ENCODE peak calls at places on chromosomes 1 and 21, in nine cellular contexts. D is lower lobe of right lung, G is Panc1, W is A549, O is tibial artery, Y is neural progenitor cell, Z is breast epithelium, N is pancreas, Q is brain microvascular endothelial cell. A is an unnamed sample.

GRCh38 chr1:22750671-22751016 is 40.0 kb downstream of the EPHB2 start:
- DNase-seq in Y (no peak), G (no peak), O (no peak), W (peak), Z (no peak), D (no peak), N (no peak), Q (no peak), A (no peak)

GRCh38 chr1:154474802-154475201 is 27.2 kb upstream of the TDRD10 start:
- DNase-seq in W (no peak), N (peak), Z (no peak), Y (no peak), D (peak), Q (peak), G (no peak), O (no peak), A (peak)

GRCh38 chr1:94866178-94866822 is 46.1 kb downstream of the SLC44A3 start:
- DNase-seq in Q (peak), W (no peak), Z (no peak), Y (no peak), N (no peak), D (no peak), O (no peak), G (no peak), A (peak)

GRCh38 chr1:32963746-32964460 is 706 bp downstream of the RNF19B start:
- DNase-seq in N (peak), G (no peak), O (peak), Y (peak), Q (peak), W (peak), D (peak), Z (peak), A (peak)

GRCh38 chr1:39919545-39919944 is 17.8 kb upstream of the MYCL start:
- DNase-seq in Z (no peak), G (peak), D (peak), Y (peak), W (peak), Q (peak), N (no peak), O (no peak), A (peak)

GRCh38 chr1:236282159-236282716 is 480 bp upstream of the ERO1B start:
- DNase-seq in O (no peak), G (no peak), W (no peak), N (no peak), Z (no peak), Y (no peak), D (no peak), Q (peak), A (peak)

GRCh38 chr1:39381839-39382238 is 109.6 kb upstream of the BMP8A start:
- DNase-seq in W (no peak), Z (no peak), N (no peak), O (no peak), Y (no peak), G (no peak), D (no peak), Q (peak), A (no peak)

GRCh38 chr1:30060738-30061137 is 662.6 kb downstream of the MATN1 start:
- DNase-seq in O (peak), Q (no peak), Y (no peak), W (no peak), Z (no peak), D (no peak), G (no peak), N (no peak), A (no peak)

GRCh38 chr1:117565083-117565556 is 40.7 kb upstream of the TENT5C start:
- DNase-seq in W (no peak), Y (no peak), N (no peak), Q (no peak), G (no peak), Z (no peak), D (no peak), O (no peak), A (no peak)

GRCh38 chr1:230509281-230509977 is 83.3 kb upstream of the PGBD5 start:
- DNase-seq in W (no peak), Z (no peak), N (no peak), O (no peak), Y (no peak), Q (peak), G (no peak), D (no peak), A (peak)

GRCh38 chr1:59898927-59899326 is 27.6 kb downstream of the CYP2J2 start:
- DNase-seq in N (no peak), G (no peak), D (no peak), O (no peak), Z (no peak), Y (no peak), Q (no peak), W (no peak), A (no peak)

GRCh38 chr21:16842716-16843115 is 670.1 kb upstream of the CXADR start:
- DNase-seq in W (no peak), Y (no peak), O (no peak), N (no peak), G (no peak), Z (no peak), D (no peak), Q (no peak), A (no peak)

GRCh38 chr1:182143825-182144661 is 82.5 kb upstream of the ZNF648 start:
- DNase-seq in D (peak), G (no peak), Z (peak), Y (peak), O (peak), N (peak), Q (no peak), W (no peak), A (peak)

GRCh38 chr21:32094792-32095191 is 184.1 kb downstream of the MIS18A start:
- DNase-seq in Y (no peak), D (no peak), Q (peak), W (peak), O (no peak), G (no peak), N (no peak), Z (no peak), A (no peak)

GRCh38 chr1:232950919-232951579 is 638 bp downstream of the NTPCR start:
- DNase-seq in N (no peak), W (peak), Z (no peak), G (no peak), Y (peak), D (no peak), Q (peak), O (no peak), A (no peak)

GRCh38 chr1:151156515-151156819 is at the start of gene TNFAIP8L2:
- DNase-seq in N (peak), G (no peak), W (no peak), Y (peak), Q (no peak), Z (no peak), O (no peak), D (peak), A (no peak)

GRCh38 chr1:220879090-220879508 is at the start of gene HLX:
- DNase-seq in N (peak), G (peak), W (peak), O (peak), Q (peak), Y (peak), Z (no peak), D (peak), A (peak)

GRCh38 chr1:74857676-74858075 is 124.7 kb downstream of the TYW3 start:
- DNase-seq in O (no peak), D (no peak), Q (no peak), W (no peak), Y (peak), Z (no peak), G (no peak), N (no peak), A (no peak)

GRCh38 chr1:245330951-245331350 is 176.2 kb downstream of the KIF26B start:
- DNase-seq in W (no peak), Q (no peak), Z (no peak), N (no peak), O (no peak), G (no peak), D (no peak), Y (peak), A (no peak)

GRCh38 chr1:58047265-58047858 is 499.2 kb downstream of the OMA1 start:
- DNase-seq in N (no peak), Y (peak), Z (no peak), Q (no peak), O (no peak), W (peak), G (no peak), D (no peak), A (no peak)

GRCh38 chr1:114093624-114094302 is 59.9 kb downstream of the SYT6 start:
- DNase-seq in G (no peak), Z (no peak), Q (peak), W (no peak), O (no peak), N (no peak), Y (peak), D (no peak), A (peak)

GRCh38 chr1:203690730-203691129 is 64.1 kb downstream of the ATP2B4 start:
- DNase-seq in D (no peak), N (no peak), G (no peak), Y (no peak), O (no peak), Q (no peak), Z (no peak), W (no peak), A (no peak)

GRCh38 chr1:228088586-228089498 is 6.3 kb downstream of the ARF1 start:
- DNase-seq in Z (peak), W (no peak), N (no peak), Y (no peak), Q (no peak), O (peak), D (peak), G (no peak), A (no peak)

GRCh38 chr1:154407021-154407865 is 2.1 kb downstream of the IL6R start:
- DNase-seq in N (no peak), W (no peak), O (peak), Y (no peak), D (peak), Q (no peak), Z (no peak), G (no peak), A (no peak)

GRCh38 chr1:23551849-23552248 is 7.5 kb downstream of the ID3 start:
- DNase-seq in W (no peak), D (no peak), Q (no peak), O (no peak), Y (no peak), N (no peak), G (no peak), Z (no peak), A (no peak)

GRCh38 chr1:193680247-193680923 is 494.0 kb upstream of the B3GALT2 start:
- DNase-seq in Y (no peak), N (no peak), G (no peak), O (no peak), D (no peak), Z (no peak), W (no peak), Q (no peak), A (no peak)

GRCh38 chr1:5740865-5741860 is 251.1 kb downstream of the NPHP4 start:
- DNase-seq in D (peak), W (no peak), O (peak), G (no peak), Z (peak), Y (no peak), N (no peak), Q (no peak), A (no peak)

GRCh38 chr1:112776688-112777087 is 61.6 kb upstream of the PPM1J start:
- DNase-seq in O (no peak), G (no peak), Y (no peak), Q (no peak), Z (no peak), W (no peak), D (no peak), N (no peak), A (no peak)

GRCh38 chr1:180802849-180803248 is 109.8 kb upstream of the KIAA1614 start:
- DNase-seq in D (no peak), W (no peak), G (no peak), O (no peak), Z (no peak), Q (no peak), Y (no peak), N (no peak), A (no peak)

GRCh38 chr1:150841626-150842025 is 33.6 kb upstream of the CTSK start:
- DNase-seq in G (no peak), D (no peak), W (no peak), Q (no peak), Y (no peak), O (no peak), N (no peak), Z (no peak), A (no peak)

GRCh38 chr1:151311589-151312331 is 15.5 kb downstream of the PI4KB start:
- DNase-seq in N (peak), D (peak), Y (no peak), W (peak), Z (no peak), Q (peak), G (peak), O (peak), A (peak)

GRCh38 chr1:30515746-30516504 is 207.5 kb downstream of the MATN1 start:
- DNase-seq in D (no peak), G (no peak), Z (peak), W (no peak), N (no peak), Y (no peak), Q (no peak), O (peak), A (no peak)

GRCh38 chr1:206723500-206724472 is 39.1 kb downstream of the MAPKAPK2 start:
- DNase-seq in N (no peak), O (peak), Q (no peak), W (peak), Z (no peak), G (no peak), Y (peak), D (peak), A (peak)

DNA sequence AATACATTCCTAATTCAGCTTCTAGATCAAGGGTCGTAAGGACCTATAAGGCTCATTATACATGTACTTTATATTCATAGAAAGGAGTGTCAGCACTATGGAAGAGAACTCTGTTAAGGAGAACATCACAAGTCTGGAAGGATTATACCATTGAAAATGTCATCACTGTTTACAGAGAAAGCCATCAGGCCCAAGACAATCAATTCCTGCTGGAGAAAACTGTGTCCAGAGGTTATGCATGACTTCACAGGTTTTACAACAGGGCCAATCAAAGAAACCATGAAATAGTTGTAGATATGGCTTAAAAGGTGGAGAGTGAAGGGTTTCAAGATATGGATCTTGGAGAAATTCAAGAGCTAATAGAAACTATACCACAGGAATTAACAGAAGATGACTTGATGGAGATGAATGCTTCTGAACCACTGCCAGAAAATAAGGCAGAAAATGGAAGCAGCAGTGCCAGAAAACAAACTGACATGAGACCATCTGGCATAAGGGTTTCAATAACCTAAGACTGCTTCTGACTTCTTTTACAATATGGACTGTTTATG is 30.2 kb downstream of the USP1 start:
- DNase-seq in O (no peak), Z (no peak), Y (no peak), N (no peak), D (no peak), W (no peak), Q (no peak), G (no peak), A (peak)
- TF ChIP-seq CTCF in O (no peak), Z (no peak), Y (no peak), N (no peak), D (no peak), W (no peak), Q (no peak), G (no peak), A (no peak)

GRCh38 chr1:38018864-38019343 is 6.4 kb downstream of the UTP11 start:
- DNase-seq in Y (no peak), N (no peak), W (no peak), Z (no peak), Q (no peak), G (no peak), D (no peak), O (no peak), A (peak)
- TF ChIP-seq CTCF in Y (peak), N (no peak), W (peak), Z (no peak), Q (peak), G (peak), D (peak), O (peak), A (peak)

DNA sequence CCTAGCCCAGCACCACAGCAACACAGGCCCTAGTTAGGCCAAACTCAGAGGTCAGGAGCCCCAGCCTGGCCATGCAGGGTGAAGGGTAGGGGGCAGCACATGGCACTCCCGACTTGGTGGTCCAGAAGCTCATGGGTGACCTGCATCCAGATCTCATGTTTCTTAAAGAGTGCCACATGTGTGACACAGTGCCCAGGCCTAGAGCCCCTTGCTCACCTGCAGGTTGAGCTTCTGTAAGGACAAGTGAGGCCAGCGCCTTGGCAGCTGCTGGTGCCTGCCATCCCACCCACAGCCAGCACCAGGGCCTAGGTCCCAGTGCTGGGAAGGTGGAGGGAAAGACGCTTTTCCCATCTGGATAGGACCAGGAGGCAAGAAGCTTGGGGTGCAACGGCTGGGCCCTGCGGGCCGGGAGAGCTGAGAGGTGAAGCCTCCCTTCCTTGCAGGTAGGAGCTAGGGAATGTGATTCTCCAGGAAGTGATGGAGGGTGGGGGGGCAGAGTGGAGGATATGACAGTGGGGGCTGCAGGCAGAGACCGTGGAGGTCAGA is 6.5 kb downstream of the SHISA4 start:
- DNase-seq in D (no peak), Z (no peak), N (no peak), W (no peak), G (no peak), Y (no peak), O (no peak), Q (no peak), A (no peak)
- TF ChIP-seq CTCF in D (no peak), Z (no peak), N (no peak), W (no peak), G (no peak), Y (no peak), O (no peak), Q (no peak), A (no peak)

DNA sequence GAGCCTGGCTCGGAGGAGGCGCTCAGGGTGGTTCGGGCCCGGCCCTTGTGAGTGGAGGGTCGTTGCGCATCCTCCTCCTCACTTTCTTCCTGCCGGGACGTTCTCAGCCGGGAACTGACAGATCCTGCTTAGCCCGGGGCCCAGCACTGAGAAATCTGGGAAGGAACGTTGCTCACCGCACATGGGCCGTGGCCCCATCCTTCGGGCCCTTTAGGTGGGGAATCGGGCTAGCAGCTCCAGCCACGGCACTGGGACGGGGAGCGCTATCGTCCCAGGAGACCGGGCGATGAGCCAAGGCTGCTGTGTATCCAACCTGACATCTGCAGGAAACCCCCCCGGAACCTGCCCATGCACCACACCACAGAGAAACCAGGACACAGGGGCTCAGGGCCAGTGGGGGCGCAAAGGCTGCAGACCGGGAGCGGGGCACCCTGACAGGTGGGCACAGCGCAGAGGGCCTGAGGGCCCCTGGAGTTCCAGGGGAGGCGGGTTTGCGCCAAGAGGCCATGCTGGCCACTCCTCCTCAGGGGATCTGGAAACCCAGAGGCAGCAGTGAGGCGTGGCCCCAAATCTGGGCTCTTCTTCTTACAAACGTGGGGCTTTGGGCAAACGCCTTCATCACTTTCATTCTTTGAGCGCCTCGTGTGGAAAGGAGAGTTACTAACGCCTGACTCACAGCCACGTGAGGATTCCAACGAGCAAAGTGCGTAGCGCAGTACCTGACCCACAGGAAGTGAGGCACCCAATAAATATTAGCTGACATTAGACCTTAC is at the start of gene SH2D5:
- DNase-seq in D (no peak), W (peak), Q (peak), N (peak), Z (peak), G (peak), Y (peak), O (peak), A (peak)
- TF ChIP-seq CTCF in D (peak), W (peak), Q (peak), N (peak), Z (no peak), G (peak), Y (peak), O (peak), A (peak)

DNA sequence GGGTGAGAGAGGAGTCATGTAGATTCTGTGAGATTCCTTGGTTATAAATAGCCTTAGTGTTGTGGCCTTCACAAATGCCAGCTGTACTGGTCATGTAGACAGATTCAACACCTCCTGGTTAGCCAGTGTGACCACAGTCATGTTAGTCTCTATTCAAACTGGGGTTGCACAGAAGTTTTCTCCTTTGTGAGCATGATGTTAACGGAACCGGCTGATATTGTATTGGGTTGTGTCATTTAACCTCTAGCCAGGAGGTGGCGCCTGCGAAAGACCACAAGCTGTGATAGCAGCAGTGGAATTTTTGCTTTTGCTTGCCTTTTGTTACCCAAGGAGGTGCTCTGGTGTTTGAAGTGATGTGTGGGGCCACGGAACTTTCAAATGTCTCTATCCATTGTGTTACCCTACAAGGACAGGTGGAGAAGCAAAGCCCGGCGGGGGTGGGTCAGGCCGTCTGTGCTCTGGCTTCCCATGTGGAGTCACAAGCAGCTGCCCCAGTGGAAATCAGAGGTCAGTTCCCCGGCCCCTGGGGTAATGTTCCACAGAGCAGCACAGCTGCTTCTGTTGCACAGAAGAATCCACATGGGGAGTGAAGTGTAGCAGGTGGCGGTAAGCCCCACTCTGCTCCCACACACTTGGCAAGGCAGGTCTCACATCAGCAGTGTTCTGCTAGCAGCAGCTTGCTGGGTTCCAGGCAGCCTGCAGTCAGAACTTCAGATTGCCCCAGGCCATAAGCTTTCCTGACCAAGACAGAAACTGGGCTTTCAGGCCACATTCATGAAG is 112.6 kb downstream of the ADAMTS1 start:
- DNase-seq in Z (no peak), W (no peak), Y (peak), G (no peak), D (peak), N (peak), O (no peak), Q (peak), A (peak)
- TF ChIP-seq CTCF in Z (no peak), W (no peak), Y (peak), G (peak), D (peak), N (peak), O (no peak), Q (peak), A (peak)

GRCh38 chr21:36749935-36750578 is 51.1 kb downstream of the SIM2 start:
- DNase-seq in N (no peak), W (no peak), Y (peak), D (no peak), Z (no peak), O (no peak), G (no peak), Q (peak), A (no peak)

GRCh38 chr21:36745459-36745858 is 46.5 kb downstream of the SIM2 start:
- DNase-seq in Q (no peak), W (no peak), Y (no peak), Z (no peak), D (no peak), N (no peak), G (no peak), O (no peak), A (no peak)

GRCh38 chr21:36747114-36747814 is 48.3 kb downstream of the SIM2 start:
- DNase-seq in Q (no peak), N (no peak), G (no peak), O (no peak), W (no peak), Z (no peak), D (no peak), Y (no peak), A (no peak)

GRCh38 chr21:36750579-36750959 is 51.7 kb downstream of the SIM2 start:
- DNase-seq in Q (no peak), G (no peak), N (no peak), Z (no peak), Y (no peak), O (no peak), W (no peak), D (no peak), A (no peak)

GRCh38 chr21:36747815-36748381 is 49.0 kb downstream of the SIM2 start:
- DNase-seq in D (no peak), G (no peak), Z (no peak), Q (peak), O (no peak), W (no peak), N (peak), Y (peak), A (no peak)
- TF ChIP-seq CTCF in D (no peak), G (peak), Z (no peak), Q (peak), O (peak), W (no peak), N (no peak), Y (no peak), A (no peak)